ENCODE peak calls at places on chromosome 18, in nine cellular contexts. J, B, D, T, W, M, C, N and G are unnamed samples.

GRCh38 chr18:62852851-62853250 is 137.5 kb downstream of the PHLPP1 start:
- DNase-seq in N (no peak), T (no peak), M (no peak), J (peak), D (no peak), B (no peak), C (no peak), W (no peak), G (no peak)

GRCh38 chr18:44149706-44150105 is 531.0 kb upstream of the SETBP1 start:
- DNase-seq in C (no peak), N (no peak), B (no peak), T (no peak), W (peak), D (no peak), M (no peak), J (peak), G (no peak)

GRCh38 chr18:677951-678363 is 20.5 kb downstream of the TYMS start:
- DNase-seq in B (no peak), J (no peak), D (no peak), C (no peak), T (no peak), N (no peak), M (no peak), W (no peak), G (no peak)

GRCh38 chr18:45110577-45111506 is 430.2 kb downstream of the SETBP1 start:
- DNase-seq in W (no peak), B (peak), J (no peak), C (no peak), M (no peak), T (peak), N (peak), D (peak), G (no peak)

GRCh38 chr18:76499021-76499420 is 4.0 kb upstream of the ZNF516 start:
- DNase-seq in N (no peak), T (no peak), B (no peak), W (no peak), J (no peak), M (no peak), D (no peak), C (no peak), G (no peak)

GRCh38 chr18:51195602-51196115 is 1.8 kb downstream of the MEX3C start:
- DNase-seq in B (no peak), M (peak), N (no peak), T (no peak), J (peak), C (no peak), D (no peak), W (peak), G (no peak)

GRCh38 chr18:9952633-9953416 is 39.0 kb downstream of the VAPA start:
- DNase-seq in B (no peak), D (no peak), C (no peak), J (no peak), T (no peak), W (no peak), N (no peak), M (no peak), G (no peak)

GRCh38 chr18:61322265-61322873 is 10.9 kb upstream of the CDH20 start:
- DNase-seq in J (peak), N (peak), W (peak), D (peak), C (no peak), B (peak), T (no peak), M (peak), G (peak)

GRCh38 chr18:53070706-53071105 is 730.7 kb downstream of the DCC start:
- DNase-seq in M (no peak), B (no peak), W (no peak), J (no peak), D (no peak), C (no peak), T (no peak), N (no peak), G (no peak)

GRCh38 chr18:46877329-46877987 is 39.8 kb downstream of the PIAS2 start:
- DNase-seq in W (no peak), T (no peak), B (no peak), J (no peak), D (no peak), C (no peak), N (no peak), M (no peak), G (no peak)

GRCh38 chr18:29779096-29779495 is 1263.4 kb downstream of the DSC3 start:
- DNase-seq in D (no peak), N (no peak), B (no peak), W (no peak), C (no peak), T (no peak), J (peak), M (no peak), G (no peak)

GRCh38 chr18:80159713-80160636 is 50.9 kb downstream of the ADNP2 start:
- DNase-seq in C (no peak), N (peak), W (no peak), B (no peak), M (no peak), T (no peak), J (no peak), D (no peak), G (peak)

GRCh38 chr18:66838340-66838987 is 234.6 kb upstream of the CDH19 start:
- DNase-seq in J (no peak), B (no peak), W (no peak), C (no peak), T (no peak), N (no peak), D (no peak), M (no peak), G (peak)

GRCh38 chr18:45802814-45803492 is 22.5 kb upstream of the SIGLEC15 start:
- DNase-seq in T (no peak), M (peak), J (peak), D (no peak), C (no peak), B (no peak), W (peak), N (no peak), G (no peak)

GRCh38 chr18:62017618-62018017 is 124.8 kb upstream of the RNF152 start:
- DNase-seq in J (no peak), D (no peak), C (no peak), M (no peak), B (no peak), T (no peak), N (no peak), W (no peak), G (no peak)

GRCh38 chr18:44123743-44124142 is 556.9 kb upstream of the SETBP1 start:
- DNase-seq in W (no peak), C (no peak), J (no peak), B (no peak), D (no peak), T (no peak), M (no peak), N (no peak), G (no peak)

GRCh38 chr18:55287935-55288868 is 299.8 kb downstream of the TCF4 start:
- DNase-seq in W (no peak), N (no peak), T (no peak), C (no peak), J (no peak), B (no peak), D (no peak), M (no peak), G (no peak)

DNA sequence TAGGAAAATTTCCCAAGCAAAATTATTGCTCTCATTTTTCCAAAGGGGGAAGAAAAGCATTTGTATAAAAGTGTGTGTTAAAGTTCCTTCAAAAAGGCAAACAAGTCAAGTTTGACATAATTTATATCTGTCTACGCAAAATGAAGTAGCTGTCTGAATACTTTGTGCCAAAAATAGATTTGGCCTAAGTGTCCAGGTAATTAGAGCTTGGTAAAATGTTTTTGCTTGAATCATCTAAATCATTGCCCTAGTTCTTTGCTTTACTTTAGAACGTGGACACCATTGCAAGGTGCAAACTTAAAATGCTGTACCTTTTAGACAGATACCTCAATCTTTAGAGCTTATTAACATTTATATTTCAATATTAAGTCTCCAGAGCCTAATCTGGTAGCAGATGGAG is 97.6 kb upstream of the MAPRE2 start:
- DNase-seq in W (no peak), N (no peak), C (no peak), M (no peak), T (no peak), B (no peak), J (no peak), D (no peak), G (no peak)
- H3K4me3 ChIP-seq in W (no peak), N (no peak), C (no peak), M (no peak), T (no peak), B (no peak), J (no peak), D (no peak), G (no peak)

DNA sequence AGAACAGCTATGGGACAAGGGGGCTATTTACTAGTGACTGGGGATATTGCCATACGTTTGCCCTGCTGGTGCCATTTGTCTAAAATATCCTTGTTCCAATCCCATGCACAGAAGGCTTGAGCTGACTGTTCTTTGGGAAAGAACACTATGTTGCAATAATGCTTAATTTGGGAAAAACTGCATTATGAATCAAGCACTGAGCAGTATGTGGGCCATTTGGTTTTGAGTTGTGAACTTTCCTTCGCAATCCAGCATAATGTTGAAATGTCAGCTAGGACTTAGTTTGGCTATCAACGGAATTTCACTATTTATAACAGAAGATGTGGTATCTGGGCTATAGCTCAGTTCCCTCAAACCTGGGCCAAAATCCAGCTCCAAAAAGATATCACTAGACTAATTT is 687.0 kb upstream of the SALL3 start:
- DNase-seq in N (no peak), M (no peak), C (no peak), D (no peak), B (no peak), W (no peak), J (no peak), T (no peak), G (no peak)
- H3K27ac ChIP-seq in N (no peak), M (no peak), C (no peak), D (peak), B (no peak), W (no peak), J (no peak), T (no peak), G (no peak)

GRCh38 chr18:37649930-37650329 is 84.3 kb upstream of the CELF4 start:
- DNase-seq in J (no peak), W (no peak), T (no peak), C (no peak), M (no peak), B (no peak), D (no peak), N (no peak), G (no peak)
- TF ChIP-seq POLR2A in J (no peak), W (no peak), T (no peak), C (no peak), M (no peak), B (no peak), D (no peak), N (no peak), G (no peak)

GRCh38 chr18:8706545-8706980 is 1.2 kb downstream of the MTCL1 start:
- DNase-seq in W (no peak), C (no peak), N (peak), T (peak), D (no peak), M (no peak), J (peak), B (no peak), G (peak)

GRCh38 chr18:8706981-8707940 is 1.9 kb downstream of the MTCL1 start:
- DNase-seq in N (peak), J (peak), B (peak), D (no peak), W (peak), C (no peak), T (peak), M (no peak), G (peak)

GRCh38 chr18:8707946-8708345 is 2.6 kb downstream of the MTCL1 start:
- DNase-seq in T (no peak), M (no peak), W (peak), C (no peak), B (no peak), N (no peak), J (peak), D (no peak), G (no peak)

GRCh38 chr18:8709248-8710059 is 4.1 kb downstream of the MTCL1 start:
- DNase-seq in T (no peak), B (no peak), W (no peak), M (no peak), N (no peak), D (no peak), C (no peak), J (no peak), G (no peak)

DNA sequence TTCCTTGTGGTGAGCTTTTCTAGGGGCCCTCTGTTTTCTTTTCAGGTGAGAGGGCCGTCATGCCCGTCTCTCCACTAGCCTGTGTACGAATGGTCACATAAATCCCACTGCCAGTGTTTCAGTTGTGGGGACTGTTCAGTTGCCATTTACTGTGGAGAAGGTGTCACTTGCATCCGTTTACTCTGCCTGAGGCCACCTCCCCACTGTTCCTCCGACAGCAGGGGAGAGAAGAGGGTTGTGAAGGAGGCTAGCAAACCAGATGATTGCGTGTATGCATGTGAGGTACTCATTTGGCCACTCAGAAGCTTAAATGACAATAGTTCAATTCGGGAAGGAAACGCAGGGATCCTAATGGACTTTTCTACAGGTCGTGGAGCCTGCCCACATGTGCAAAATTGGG is 3.3 kb downstream of the MTCL1 start:
- DNase-seq in M (no peak), B (no peak), T (no peak), N (no peak), C (no peak), J (no peak), D (no peak), W (no peak), G (no peak)
- H3K4me3 ChIP-seq in M (no peak), B (no peak), T (peak), N (no peak), C (no peak), J (no peak), D (no peak), W (peak), G (no peak)

DNA sequence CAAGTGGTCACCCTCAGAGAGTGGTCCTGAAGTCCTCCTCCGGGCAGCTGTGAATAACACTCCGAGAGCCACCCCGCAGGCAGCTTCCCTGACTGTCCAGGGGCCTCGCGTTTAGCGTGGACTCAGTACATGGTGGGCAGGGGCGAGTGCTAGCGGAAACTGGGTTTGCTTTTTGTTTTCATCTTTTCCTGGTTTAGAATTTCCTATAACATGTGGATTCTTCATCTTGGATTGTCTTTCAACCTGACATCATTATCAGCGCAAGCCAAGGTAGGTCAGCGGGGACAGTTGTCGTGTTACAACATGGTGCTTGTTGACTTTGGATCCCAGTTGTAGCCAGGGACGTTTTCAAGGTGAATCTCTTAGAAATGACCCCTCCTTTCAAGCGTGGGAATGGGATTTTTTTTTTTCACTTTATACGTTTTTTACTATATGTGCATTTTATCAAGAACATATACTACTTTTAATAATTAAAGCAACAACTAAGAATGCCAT is 20.9 kb downstream of the RMC1 start:
- DNase-seq in C (no peak), W (no peak), B (no peak), D (no peak), J (no peak), M (no peak), T (no peak), N (no peak), G (no peak)
- H3K27ac ChIP-seq in C (peak), W (peak), B (no peak), D (no peak), J (no peak), M (no peak), T (no peak), N (no peak), G (no peak)

DNA sequence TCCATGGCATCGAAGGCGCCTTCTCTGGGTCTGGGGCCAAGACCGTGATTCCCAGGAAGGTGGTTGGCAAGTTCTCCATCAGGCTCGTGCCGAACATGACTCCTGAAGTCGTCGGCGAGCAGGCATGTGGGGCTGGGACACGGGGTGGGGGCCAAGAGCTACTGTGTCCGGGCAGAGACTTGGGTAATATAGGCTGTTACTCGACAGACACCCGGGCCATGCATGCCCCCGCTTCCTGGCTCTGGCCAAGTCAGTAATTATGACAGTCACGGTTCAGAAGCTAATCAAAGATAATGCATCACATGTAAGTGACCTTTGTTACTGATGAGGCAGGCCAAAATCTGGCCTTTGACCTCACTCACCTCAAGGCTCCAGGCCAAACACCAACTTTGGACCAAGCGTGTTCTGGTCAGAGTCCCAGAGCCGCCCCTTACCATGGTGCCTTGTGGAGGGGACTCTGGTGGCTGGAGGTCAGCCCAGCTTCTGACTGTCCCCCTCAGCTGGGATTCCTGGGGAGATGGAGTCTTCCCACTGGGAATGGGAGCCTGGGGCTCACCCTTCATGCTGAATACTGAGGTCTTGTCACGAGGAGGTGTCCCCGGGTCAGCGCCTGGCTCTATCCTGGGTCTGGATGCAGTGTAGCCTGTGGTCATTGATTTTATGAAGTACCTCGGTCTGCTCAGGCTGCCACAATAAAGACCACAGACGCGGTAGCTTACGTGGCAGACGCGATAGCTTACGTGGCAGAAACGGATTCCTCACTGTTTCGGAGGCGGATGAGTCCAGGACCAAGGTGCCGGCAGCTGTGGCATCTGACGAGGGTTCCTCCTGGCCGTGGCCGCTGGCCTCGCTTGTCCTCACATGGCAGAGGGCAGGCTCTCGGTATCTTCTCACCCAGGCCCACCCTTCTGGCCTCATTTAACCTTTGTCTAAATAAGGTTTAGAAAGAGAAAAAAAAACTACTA is 17.7 kb upstream of the CNDP1 start:
- DNase-seq in N (no peak), T (no peak), M (no peak), B (no peak), D (no peak), C (no peak), W (no peak), J (no peak), G (peak)
- TF ChIP-seq POLR2A in N (no peak), T (no peak), M (no peak), B (no peak), D (no peak), C (no peak), W (no peak), J (no peak), G (no peak)

DNA sequence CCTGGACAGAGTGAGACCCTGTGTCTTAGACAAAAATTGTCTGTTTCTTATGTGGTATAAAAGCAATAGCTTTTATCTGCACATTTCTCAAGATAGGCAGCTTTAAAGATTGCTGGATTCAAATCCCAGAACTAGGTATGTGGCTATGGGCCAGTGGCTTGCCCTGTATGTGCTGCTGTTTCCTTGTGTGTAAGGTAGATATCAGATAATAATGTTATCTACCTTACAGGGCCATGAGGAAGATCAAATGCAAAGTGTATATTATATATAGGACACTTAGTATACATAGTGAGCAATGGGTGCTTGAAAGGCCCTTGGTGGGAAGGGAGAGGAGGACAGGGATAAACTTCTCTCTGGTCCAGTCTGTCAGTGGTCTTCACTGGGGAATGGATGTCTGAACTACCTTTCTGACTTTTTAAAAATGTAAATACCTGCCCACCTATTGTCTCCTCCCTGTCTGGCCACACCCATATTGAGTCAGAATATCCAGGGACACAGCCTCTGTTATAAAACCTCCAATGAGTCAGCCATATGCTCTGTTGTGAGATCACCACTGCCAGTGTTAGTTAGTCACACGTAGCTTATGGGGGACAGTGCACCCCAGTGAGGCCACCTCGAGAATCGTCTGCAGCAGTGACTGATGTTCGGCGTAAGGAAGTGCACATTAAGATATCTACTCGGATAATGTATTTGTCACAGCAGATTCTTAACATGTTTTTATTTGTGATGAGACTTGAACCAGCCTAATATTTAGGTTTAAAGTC is 383.4 kb downstream of the PTPRM start:
- DNase-seq in D (no peak), N (no peak), M (peak), W (peak), B (no peak), C (no peak), J (peak), T (no peak), G (no peak)
- H3K4me3 ChIP-seq in D (no peak), N (no peak), M (no peak), W (no peak), B (no peak), C (no peak), J (no peak), T (no peak), G (no peak)

GRCh38 chr18:13878858-13879257 is 36.5 kb downstream of the MC2R start:
- DNase-seq in C (no peak), M (no peak), W (no peak), J (no peak), N (no peak), D (no peak), T (no peak), B (no peak), G (no peak)
- H3K27ac ChIP-seq in C (no peak), M (no peak), W (no peak), J (no peak), N (no peak), D (no peak), T (no peak), B (no peak), G (no peak)

GRCh38 chr18:22685788-22686187 is 247.3 kb upstream of the RBBP8 start:
- DNase-seq in N (no peak), M (no peak), D (no peak), B (no peak), C (no peak), J (no peak), T (no peak), W (no peak), G (no peak)

GRCh38 chr18:22683786-22684185 is 249.3 kb upstream of the RBBP8 start:
- DNase-seq in J (no peak), T (no peak), B (no peak), N (no peak), M (no peak), C (no peak), W (peak), D (no peak), G (no peak)

GRCh38 chr18:22682720-22683119 is 250.4 kb upstream of the RBBP8 start:
- DNase-seq in W (no peak), D (no peak), T (no peak), J (no peak), N (no peak), B (no peak), M (no peak), C (no peak), G (no peak)

GRCh38 chr18:22683196-22683676 is 249.9 kb upstream of the RBBP8 start:
- DNase-seq in D (peak), C (peak), T (peak), W (peak), M (no peak), N (peak), J (peak), B (peak), G (no peak)

GRCh38 chr18:22684268-22684667 is 248.9 kb upstream of the RBBP8 start:
- DNase-seq in W (no peak), N (no peak), D (no peak), T (no peak), C (no peak), M (no peak), B (no peak), J (no peak), G (no peak)
- TF ChIP-seq POLR2A in W (no peak), N (no peak), D (no peak), T (no peak), C (no peak), M (no peak), B (no peak), J (no peak), G (no peak)